ENCODE peak calls at places on chromosomes 7 and 10, in eight cellular contexts. One of them, this sample, is unnamed. For H3K9me3, the result is how much of the 10 kb centered on the place peaks cover.

GRCh38 chr10:78852447-78852846 is 216.3 kb upstream of the ZMIZ1 start:
- DNase-seq in stomach: no peak
- DNase-seq in uterus: no peak
- DNase-seq in adrenal gland: no peak
- DNase-seq in IMR-90: no peak
- DNase-seq in ovary: no peak
- DNase-seq in endothelial cell of umbilical vein: no peak
- DNase-seq in tibial nerve: no peak
- DNase-seq in this sample: no peak

GRCh38 chr7:42945821-42946615 is 13.8 kb downstream of the MRPL32 start:
- DNase-seq in stomach: no peak
- DNase-seq in uterus: no peak
- DNase-seq in adrenal gland: no peak
- DNase-seq in IMR-90: no peak
- DNase-seq in ovary: peak
- DNase-seq in endothelial cell of umbilical vein: no peak
- DNase-seq in tibial nerve: no peak
- DNase-seq in this sample: no peak

GRCh38 chr10:43263551-43264323 is 3.1 kb downstream of the RASGEF1A start:
- DNase-seq in stomach: peak
- DNase-seq in uterus: no peak
- DNase-seq in adrenal gland: peak
- DNase-seq in IMR-90: no peak
- DNase-seq in ovary: peak
- DNase-seq in endothelial cell of umbilical vein: no peak
- DNase-seq in tibial nerve: no peak
- DNase-seq in this sample: no peak

GRCh38 chr10:84613336-84614021 is 285.1 kb downstream of the CCSER2 start:
- DNase-seq in stomach: no peak
- DNase-seq in uterus: no peak
- DNase-seq in adrenal gland: no peak
- DNase-seq in IMR-90: no peak
- DNase-seq in ovary: no peak
- DNase-seq in endothelial cell of umbilical vein: no peak
- DNase-seq in tibial nerve: no peak
- DNase-seq in this sample: no peak

GRCh38 chr7:103547451-103548284 is 101.7 kb upstream of the SLC26A5 start:
- DNase-seq in stomach: no peak
- DNase-seq in uterus: no peak
- DNase-seq in adrenal gland: peak
- DNase-seq in IMR-90: no peak
- DNase-seq in ovary: no peak
- DNase-seq in endothelial cell of umbilical vein: no peak
- DNase-seq in tibial nerve: no peak
- DNase-seq in this sample: no peak

GRCh38 chr7:35253680-35254495 is at the start of gene TBX20:
- DNase-seq in stomach: peak
- DNase-seq in uterus: no peak
- DNase-seq in adrenal gland: no peak
- DNase-seq in IMR-90: peak
- DNase-seq in ovary: no peak
- DNase-seq in endothelial cell of umbilical vein: peak
- DNase-seq in tibial nerve: no peak
- DNase-seq in this sample: no peak

GRCh38 chr7:45872116-45873034 is 507 bp downstream of the CCDC201 start:
- DNase-seq in stomach: no peak
- DNase-seq in uterus: no peak
- DNase-seq in adrenal gland: no peak
- DNase-seq in IMR-90: no peak
- DNase-seq in ovary: no peak
- DNase-seq in endothelial cell of umbilical vein: no peak
- DNase-seq in tibial nerve: no peak
- DNase-seq in this sample: no peak

GRCh38 chr7:145774777-145775176 is 341.8 kb upstream of the CNTNAP2 start:
- DNase-seq in stomach: no peak
- DNase-seq in uterus: no peak
- DNase-seq in adrenal gland: no peak
- DNase-seq in IMR-90: no peak
- DNase-seq in ovary: no peak
- DNase-seq in endothelial cell of umbilical vein: no peak
- DNase-seq in tibial nerve: no peak
- DNase-seq in this sample: no peak

GRCh38 chr10:9508616-9509015 is 1454.1 kb downstream of the GATA3 start:
- DNase-seq in stomach: no peak
- DNase-seq in uterus: no peak
- DNase-seq in adrenal gland: no peak
- DNase-seq in IMR-90: no peak
- DNase-seq in ovary: no peak
- DNase-seq in endothelial cell of umbilical vein: no peak
- DNase-seq in tibial nerve: no peak
- DNase-seq in this sample: no peak

GRCh38 chr7:73717025-73717807 is 2.3 kb downstream of the STX1A start:
- DNase-seq in stomach: no peak
- DNase-seq in uterus: no peak
- DNase-seq in adrenal gland: no peak
- DNase-seq in IMR-90: peak
- DNase-seq in ovary: no peak
- DNase-seq in endothelial cell of umbilical vein: peak
- DNase-seq in tibial nerve: no peak
- DNase-seq in this sample: no peak

GRCh38 chr7:16985621-16986020 is 103.8 kb upstream of the AGR3 start:
- DNase-seq in stomach: no peak
- DNase-seq in uterus: no peak
- DNase-seq in adrenal gland: no peak
- DNase-seq in IMR-90: no peak
- DNase-seq in ovary: no peak
- DNase-seq in endothelial cell of umbilical vein: no peak
- DNase-seq in tibial nerve: no peak
- DNase-seq in this sample: no peak

GRCh38 chr7:149144996-149145850 is 2.0 kb upstream of the ZNF398 start:
- DNase-seq in stomach: no peak
- DNase-seq in uterus: no peak
- DNase-seq in adrenal gland: no peak
- DNase-seq in IMR-90: no peak
- DNase-seq in ovary: no peak
- DNase-seq in endothelial cell of umbilical vein: no peak
- DNase-seq in tibial nerve: no peak
- DNase-seq in this sample: no peak

GRCh38 chr7:22995011-22995410 is 18.9 kb downstream of the HYCC1 start:
- DNase-seq in stomach: no peak
- DNase-seq in uterus: no peak
- DNase-seq in adrenal gland: no peak
- DNase-seq in IMR-90: no peak
- DNase-seq in ovary: no peak
- DNase-seq in endothelial cell of umbilical vein: no peak
- DNase-seq in tibial nerve: no peak
- DNase-seq in this sample: no peak

DNA sequence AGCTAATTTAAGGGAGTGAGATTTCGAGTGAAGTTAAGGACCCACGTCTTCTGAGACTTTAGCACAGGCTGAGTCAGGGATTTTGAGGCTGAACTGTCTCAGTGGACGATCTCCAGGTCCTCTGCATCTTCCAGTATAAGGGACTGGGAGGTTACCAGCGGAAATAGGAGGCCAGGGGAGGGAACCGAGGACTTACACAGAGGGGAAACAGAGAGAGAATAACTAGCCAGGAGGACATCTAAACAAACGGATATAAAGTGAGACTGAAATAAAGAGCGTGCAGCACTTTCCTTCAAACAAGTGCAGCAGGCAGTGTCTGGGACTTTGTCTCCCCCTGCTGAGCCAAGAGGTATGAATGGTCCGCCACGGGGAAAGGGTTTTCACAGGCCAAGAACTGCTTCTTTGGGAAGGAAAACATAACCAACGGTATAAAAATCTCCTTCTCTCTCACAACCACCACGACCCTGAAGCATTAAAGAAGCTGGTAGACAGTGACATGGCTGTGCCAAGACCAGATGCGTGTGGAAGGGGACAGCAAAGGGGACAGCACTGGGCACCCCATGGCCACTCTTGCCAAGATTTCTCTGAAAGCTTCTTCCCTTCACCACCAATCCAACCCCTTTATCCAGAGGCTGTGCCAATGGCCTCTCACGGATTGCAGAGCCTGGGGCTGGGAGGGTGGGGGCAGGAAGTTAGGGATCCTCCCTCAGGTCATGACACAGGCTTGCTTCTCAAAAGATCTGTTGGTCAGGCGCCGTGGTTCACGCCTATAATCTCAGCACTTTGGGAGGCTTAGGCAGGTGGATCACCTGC is 72.0 kb downstream of the SLC37A3 start:
- DNase-seq in stomach: peak
- DNase-seq in uterus: peak
- DNase-seq in adrenal gland: peak
- DNase-seq in IMR-90: peak
- DNase-seq in ovary: peak
- DNase-seq in endothelial cell of umbilical vein: peak
- DNase-seq in tibial nerve: peak
- DNase-seq in this sample: peak
- H3K27ac ChIP-seq in stomach: no peak
- H3K27ac ChIP-seq in uterus: peak
- H3K27ac ChIP-seq in adrenal gland: no peak
- H3K27ac ChIP-seq in IMR-90: no peak
- H3K27ac ChIP-seq in ovary: no peak
- H3K27ac ChIP-seq in endothelial cell of umbilical vein: no peak
- H3K27ac ChIP-seq in tibial nerve: peak
- H3K27ac ChIP-seq in this sample: no peak

GRCh38 chr10:35453855-35454532 is 117.7 kb downstream of the CCNY start:
- DNase-seq in stomach: no peak
- DNase-seq in uterus: no peak
- DNase-seq in adrenal gland: peak
- DNase-seq in IMR-90: peak
- DNase-seq in ovary: no peak
- DNase-seq in endothelial cell of umbilical vein: peak
- DNase-seq in tibial nerve: no peak
- DNase-seq in this sample: no peak

GRCh38 chr10:35448687-35449662 is 112.7 kb downstream of the CCNY start:
- DNase-seq in stomach: peak
- DNase-seq in uterus: no peak
- DNase-seq in adrenal gland: peak
- DNase-seq in IMR-90: no peak
- DNase-seq in ovary: peak
- DNase-seq in endothelial cell of umbilical vein: peak
- DNase-seq in tibial nerve: no peak
- DNase-seq in this sample: no peak

GRCh38 chr10:35452847-35453246 is 116.5 kb downstream of the CCNY start:
- DNase-seq in stomach: no peak
- DNase-seq in uterus: no peak
- DNase-seq in adrenal gland: no peak
- DNase-seq in IMR-90: no peak
- DNase-seq in ovary: no peak
- DNase-seq in endothelial cell of umbilical vein: no peak
- DNase-seq in tibial nerve: no peak
- DNase-seq in this sample: no peak

GRCh38 chr10:35449944-35450343 is 113.6 kb downstream of the CCNY start:
- DNase-seq in stomach: no peak
- DNase-seq in uterus: no peak
- DNase-seq in adrenal gland: no peak
- DNase-seq in IMR-90: no peak
- DNase-seq in ovary: no peak
- DNase-seq in endothelial cell of umbilical vein: no peak
- DNase-seq in tibial nerve: no peak
- DNase-seq in this sample: no peak

DNA sequence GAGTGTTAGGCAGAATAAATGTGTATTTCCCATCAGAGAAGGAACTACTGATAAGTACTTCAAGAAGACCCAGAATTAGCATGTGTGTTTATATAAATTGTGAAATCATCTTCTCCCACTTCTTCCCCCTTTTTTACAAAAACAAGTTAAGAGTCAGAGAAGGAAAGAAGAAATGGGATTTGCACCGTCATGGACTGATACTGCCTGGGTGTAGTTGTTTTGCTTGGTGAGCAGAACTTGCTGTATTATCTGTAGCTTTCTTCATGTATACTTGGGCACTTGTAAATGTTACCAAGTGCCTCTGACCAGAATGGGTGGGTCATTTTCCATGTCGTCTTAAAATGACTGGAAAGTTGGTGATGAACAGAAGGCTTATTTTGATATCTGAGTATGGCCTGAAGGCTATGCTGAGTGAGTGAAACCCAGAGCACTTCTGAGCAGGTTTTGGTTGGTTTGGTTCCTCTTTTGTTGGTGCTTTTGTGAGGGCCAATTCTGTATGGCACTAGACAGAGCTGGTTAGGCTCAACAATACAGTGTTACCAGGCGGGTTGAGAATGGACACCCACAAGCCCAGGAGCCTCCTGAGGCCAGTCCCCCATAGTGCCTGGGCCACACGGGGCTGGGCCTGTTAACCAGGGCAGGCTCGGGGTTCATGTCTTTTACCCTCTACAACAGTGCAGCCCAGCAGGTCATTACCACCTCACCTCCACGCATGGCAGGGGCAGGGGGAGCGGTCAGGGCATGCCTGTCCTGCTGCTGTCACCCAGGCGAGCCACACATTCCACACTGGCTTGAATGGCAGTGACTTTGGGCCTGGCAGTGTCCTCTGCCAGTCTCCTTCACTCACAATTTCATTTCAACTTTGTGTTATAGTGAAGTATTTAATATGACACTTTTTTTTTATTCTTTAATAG is 115.1 kb downstream of the CCNY start:
- DNase-seq in stomach: no peak
- DNase-seq in uterus: no peak
- DNase-seq in adrenal gland: no peak
- DNase-seq in IMR-90: peak
- DNase-seq in ovary: no peak
- DNase-seq in endothelial cell of umbilical vein: no peak
- DNase-seq in tibial nerve: no peak
- DNase-seq in this sample: no peak
- TF ChIP-seq POLR2A in stomach: no peak
- TF ChIP-seq POLR2A in uterus: no peak
- TF ChIP-seq POLR2A in adrenal gland: no peak
- TF ChIP-seq POLR2A in IMR-90: no peak
- TF ChIP-seq POLR2A in ovary: no peak
- TF ChIP-seq POLR2A in endothelial cell of umbilical vein: no peak
- TF ChIP-seq POLR2A in tibial nerve: no peak
- TF ChIP-seq POLR2A in this sample: no peak

GRCh38 chr10:107919626-107920235 is 755.2 kb upstream of the SORCS1 start:
- DNase-seq in stomach: no peak
- DNase-seq in uterus: no peak
- DNase-seq in adrenal gland: no peak
- DNase-seq in IMR-90: no peak
- DNase-seq in ovary: no peak
- DNase-seq in endothelial cell of umbilical vein: no peak
- DNase-seq in tibial nerve: no peak
- DNase-seq in this sample: no peak
- H3K9me3 ChIP-seq in stomach: under half
- H3K9me3 ChIP-seq in uterus: under half
- H3K9me3 ChIP-seq in adrenal gland: under half
- H3K9me3 ChIP-seq in IMR-90: under half
- H3K9me3 ChIP-seq in ovary: under half
- H3K9me3 ChIP-seq in endothelial cell of umbilical vein: under half
- H3K9me3 ChIP-seq in tibial nerve: under half
- H3K9me3 ChIP-seq in this sample: under half

DNA sequence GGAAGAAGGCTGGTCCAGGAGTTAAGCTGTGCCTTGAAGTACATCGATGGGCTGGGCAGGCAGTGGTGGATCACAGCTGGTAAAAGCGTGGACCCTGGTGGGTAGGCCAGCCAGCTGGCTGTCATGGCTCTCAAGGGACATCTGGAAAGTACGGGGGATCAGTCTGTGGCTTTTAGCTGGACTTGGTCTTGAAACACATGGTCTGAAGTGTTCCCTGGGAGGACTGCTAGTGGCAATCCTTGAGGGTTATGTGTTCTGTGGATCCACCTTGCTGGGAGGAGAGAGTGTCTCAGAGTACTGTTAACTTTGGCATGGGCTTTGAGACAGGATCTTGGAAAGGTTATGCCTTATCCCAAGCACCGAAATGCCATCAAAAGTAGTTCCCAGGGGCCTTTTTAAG is 754.3 kb downstream of the SUGCT start:
- DNase-seq in stomach: no peak
- DNase-seq in uterus: no peak
- DNase-seq in adrenal gland: no peak
- DNase-seq in IMR-90: no peak
- DNase-seq in ovary: no peak
- DNase-seq in endothelial cell of umbilical vein: no peak
- DNase-seq in tibial nerve: no peak
- DNase-seq in this sample: no peak
- H3K27ac ChIP-seq in stomach: no peak
- H3K27ac ChIP-seq in uterus: no peak
- H3K27ac ChIP-seq in adrenal gland: no peak
- H3K27ac ChIP-seq in IMR-90: no peak
- H3K27ac ChIP-seq in ovary: no peak
- H3K27ac ChIP-seq in endothelial cell of umbilical vein: no peak
- H3K27ac ChIP-seq in tibial nerve: no peak
- H3K27ac ChIP-seq in this sample: no peak